ENCODE peak calls at places on chromosomes 6 and 20, in nine cellular contexts. S, F, G, Q, R, J, H, C and B are unnamed samples.

GRCh38 chr20:57946559-57947315 is 236.9 kb upstream of the PMEPA1 start:
- DNase-seq in R (no peak), J (no peak), Q (no peak), F (no peak), S (no peak), G (no peak), C (no peak), H (no peak), B (no peak)

GRCh38 chr20:64079273-64080012 is at the start of gene RGS19:
- DNase-seq in J (peak), R (no peak), Q (peak), F (peak), C (peak), S (no peak), H (peak), G (peak), B (no peak)

GRCh38 chr6:54093306-54093705 is 17.9 kb upstream of the MLIP start:
- DNase-seq in G (no peak), F (no peak), Q (no peak), J (no peak), C (no peak), H (no peak), S (no peak), R (no peak), B (no peak)

GRCh38 chr20:4832469-4832868 is 110.8 kb downstream of the PRND start:
- DNase-seq in S (no peak), J (no peak), G (no peak), C (no peak), Q (no peak), F (no peak), R (no peak), H (no peak), B (no peak)

GRCh38 chr6:159756508-159756907 is 5.3 kb upstream of the ACAT2 start:
- DNase-seq in H (no peak), S (no peak), C (no peak), R (no peak), J (no peak), F (no peak), G (no peak), Q (no peak), B (no peak)

GRCh38 chr6:16224409-16224808 is 14.0 kb upstream of the GMPR start:
- DNase-seq in J (no peak), F (no peak), H (no peak), Q (no peak), C (no peak), S (no peak), G (no peak), R (no peak), B (no peak)

GRCh38 chr6:14135865-14136539 is 18.4 kb downstream of the CD83 start:
- DNase-seq in Q (no peak), G (no peak), H (no peak), C (no peak), R (no peak), J (no peak), S (no peak), F (no peak), B (no peak)

GRCh38 chr20:16419138-16419715 is 154.0 kb downstream of the KIF16B start:
- DNase-seq in J (no peak), Q (no peak), F (no peak), R (no peak), C (no peak), H (peak), S (no peak), G (no peak), B (no peak)

GRCh38 chr6:32337166-32337805 is 34.4 kb downstream of the TSBP1 start:
- DNase-seq in J (no peak), F (no peak), C (no peak), Q (no peak), H (no peak), R (no peak), G (no peak), S (no peak), B (no peak)

GRCh38 chr6:164107297-164107995 is 692.9 kb downstream of the QKI start:
- DNase-seq in C (no peak), J (peak), R (no peak), G (peak), H (no peak), S (no peak), F (peak), Q (no peak), B (no peak)

GRCh38 chr20:48949304-48950170 is 28.0 kb downstream of the ARFGEF2 start:
- DNase-seq in C (no peak), S (no peak), H (no peak), F (no peak), Q (no peak), J (no peak), R (no peak), G (no peak), B (no peak)

GRCh38 chr6:98823428-98823827 is 10.9 kb upstream of the POU3F2 start:
- DNase-seq in F (no peak), R (no peak), Q (no peak), H (no peak), S (no peak), J (no peak), G (no peak), C (no peak), B (no peak)

GRCh38 chr6:3509326-3509725 is 52.5 kb upstream of the SLC22A23 start:
- DNase-seq in J (no peak), Q (no peak), R (peak), G (no peak), F (no peak), C (no peak), H (no peak), S (no peak), B (no peak)

GRCh38 chr6:7242835-7243187 is 70.2 kb downstream of the SSR1 start:
- DNase-seq in Q (no peak), R (no peak), C (no peak), J (no peak), F (no peak), G (no peak), H (no peak), S (no peak), B (no peak)